ENCODE peak calls at places on chromosomes 6 and 20, in eight cellular contexts. J, W, L, V, G, P, R and X are unnamed samples.

GRCh38 chr20:48196486-48196885 is 411.2 kb upstream of the SULF2 start:
- DNase-seq in J (no peak), P (no peak), L (no peak), R (no peak), V (no peak), W (no peak), G (no peak), X (no peak)

GRCh38 chr6:66326228-66326627 is 619.2 kb upstream of the EYS start:
- DNase-seq in G (no peak), P (no peak), V (no peak), R (no peak), J (no peak), W (no peak), L (no peak), X (no peak)

GRCh38 chr20:49540696-49541435 is 27.1 kb downstream of the PTGIS start:
- DNase-seq in V (no peak), W (no peak), R (no peak), L (no peak), P (no peak), J (no peak), G (no peak), X (no peak)

GRCh38 chr6:113994934-113995342 is 24.0 kb upstream of the HDAC2 start:
- DNase-seq in R (peak), L (peak), J (peak), P (peak), V (no peak), G (peak), W (peak), X (no peak)

GRCh38 chr6:17381429-17382147 is 11.8 kb upstream of the CAP2 start:
- DNase-seq in W (peak), P (no peak), V (no peak), L (no peak), R (no peak), J (peak), G (peak), X (no peak)

GRCh38 chr6:43009124-43009523 is 4.6 kb downstream of the MEA1 start:
- DNase-seq in W (peak), P (peak), L (peak), J (peak), R (no peak), G (no peak), V (no peak), X (no peak)

GRCh38 chr6:75842191-75842590 is 93.2 kb downstream of the MYO6 start:
- DNase-seq in J (no peak), G (peak), P (no peak), L (no peak), V (no peak), W (peak), R (no peak), X (no peak)

GRCh38 chr6:11607381-11607780 is 69.8 kb downstream of the TMEM170B start:
- DNase-seq in J (no peak), W (no peak), P (no peak), R (no peak), G (no peak), L (no peak), V (no peak), X (no peak)

GRCh38 chr6:31814677-31815024 is 432 bp downstream of the HSPA1L start:
- DNase-seq in L (peak), P (peak), W (peak), R (peak), V (peak), J (peak), G (peak), X (no peak)

GRCh38 chr20:46572790-46573189 is 22.3 kb upstream of the OCSTAMP start:
- DNase-seq in W (no peak), L (no peak), P (no peak), V (no peak), G (no peak), R (no peak), J (no peak), X (no peak)

GRCh38 chr6:100493206-100493888 is 28.6 kb upstream of the SIM1 start:
- DNase-seq in J (no peak), W (no peak), P (peak), R (no peak), L (no peak), G (no peak), V (no peak), X (no peak)

GRCh38 chr6:162234631-162235030 is 492.9 kb downstream of the PRKN start:
- DNase-seq in P (no peak), G (no peak), J (no peak), W (no peak), V (no peak), L (no peak), R (no peak), X (no peak)

GRCh38 chr20:2768632-2769015 is 31.8 kb downstream of the CPXM1 start:
- DNase-seq in J (no peak), R (no peak), P (no peak), W (no peak), L (no peak), G (no peak), V (no peak), X (no peak)